ENCODE peak calls at places on chromosomes 3 and 15, in six cellular contexts. I, X, E, F, B and K are unnamed samples.

GRCh38 chr3:30400924-30401323 is 205.5 kb upstream of the TGFBR2 start:
- DNase-seq in X (no peak), F (no peak), E (peak), I (no peak), B (no peak), K (no peak)

GRCh38 chr3:44416031-44417030 is 61.1 kb downstream of the ZNF445 start:
- DNase-seq in E (no peak), X (no peak), I (no peak), B (no peak), F (no peak), K (no peak)

GRCh38 chr3:44065311-44065710 is 176.4 kb upstream of the TOPAZ1 start:
- DNase-seq in E (no peak), F (no peak), I (no peak), X (no peak), B (no peak), K (peak)

GRCh38 chr15:33048255-33048654 is 146.3 kb downstream of the FMN1 start:
- DNase-seq in F (no peak), E (no peak), B (no peak), I (no peak), X (no peak), K (no peak)

GRCh38 chr3:149042766-149043386 is 43.5 kb downstream of the HLTF start:
- DNase-seq in X (no peak), E (peak), I (peak), F (no peak), B (no peak), K (peak)

GRCh38 chr15:90685688-90686434 is 31.3 kb upstream of the BLM start:
- DNase-seq in F (no peak), X (no peak), I (no peak), E (no peak), B (no peak), K (no peak)

GRCh38 chr15:95051881-95052280 is 820.5 kb downstream of the MCTP2 start:
- DNase-seq in X (no peak), I (peak), F (no peak), E (no peak), B (no peak), K (no peak)

GRCh38 chr3:12328132-12328915 is 39.5 kb downstream of the PPARG start:
- DNase-seq in F (no peak), X (no peak), E (no peak), I (no peak), B (no peak), K (no peak)

GRCh38 chr15:55420171-55420871 is 12.0 kb downstream of the PIERCE2 start:
- DNase-seq in I (no peak), F (no peak), B (no peak), E (no peak), X (no peak), K (no peak)

GRCh38 chr3:52524752-52525661 is 8.7 kb downstream of the NT5DC2 start:
- DNase-seq in B (peak), F (no peak), I (no peak), E (no peak), X (no peak), K (no peak)

GRCh38 chr3:85041562-85042055 is 82.8 kb downstream of the CADM2 start:
- DNase-seq in F (no peak), X (no peak), I (no peak), B (no peak), E (no peak), K (no peak)

GRCh38 chr15:95557226-95558046 is 773.1 kb upstream of the NR2F2 start:
- DNase-seq in B (no peak), X (peak), E (peak), F (no peak), I (peak), K (peak)

GRCh38 chr3:166453472-166453871 is 616.2 kb upstream of the BCHE start:
- DNase-seq in B (no peak), F (no peak), E (no peak), X (no peak), I (no peak), K (no peak)

GRCh38 chr3:188026191-188026968 is 127.6 kb upstream of the LPP start:
- DNase-seq in E (no peak), F (no peak), I (no peak), X (no peak), B (no peak), K (peak)

GRCh38 chr3:134347516-134347915 is 26.7 kb downstream of the AMOTL2 start:
- DNase-seq in E (no peak), F (no peak), X (no peak), I (no peak), B (no peak), K (no peak)

GRCh38 chr15:64816452-64816851 is 9.0 kb downstream of the PIF1 start:
- DNase-seq in B (no peak), I (no peak), X (no peak), E (no peak), F (no peak), K (no peak)

GRCh38 chr3:126213376-126214044 is 33.1 kb upstream of the ALDH1L1 start:
- DNase-seq in F (no peak), E (no peak), I (no peak), B (no peak), X (no peak), K (no peak)

GRCh38 chr3:101170806-101171558 is 149.4 kb downstream of the IMPG2 start:
- DNase-seq in X (peak), B (no peak), E (no peak), I (no peak), F (no peak), K (no peak)